ENCODE peak calls at places on chromosomes 11 and 22, in nine cellular contexts. U is A673; G is SK-N-SH; B is CD4-positive, alpha-beta T cell; P is Peyer's patch; O is stomach; C is caudate nucleus; R is body of pancreas; V is AG04450. Q is an unnamed sample.

GRCh38 chr22:29030618-29031235 is 30.9 kb downstream of the C22orf31 start:
- DNase-seq in U (no peak), G (peak), B (no peak), P (peak), O (peak), C (peak), R (peak), V (no peak), Q (no peak)

GRCh38 chr11:46237248-46238077 is 40.0 kb upstream of the CREB3L1 start:
- DNase-seq in U (peak), G (peak), B (peak), P (peak), O (peak), C (no peak), R (peak), V (peak), Q (peak)

GRCh38 chr11:69396051-69396947 is 85.2 kb upstream of the LINC01488 start:
- DNase-seq in U (no peak), G (no peak), B (no peak), P (no peak), O (no peak), C (no peak), R (no peak), V (no peak), Q (no peak)

GRCh38 chr11:126281245-126281644 is 1.6 kb upstream of the TIRAP start:
- DNase-seq in U (no peak), G (no peak), B (no peak), P (no peak), O (no peak), C (no peak), R (no peak), V (no peak), Q (no peak)

GRCh38 chr22:42624551-42625106 is 9.9 kb upstream of the POLDIP3 start:
- DNase-seq in U (no peak), G (no peak), B (no peak), P (no peak), O (no peak), C (no peak), R (no peak), V (no peak), Q (no peak)

GRCh38 chr11:118635237-118635591 is 27.8 kb downstream of the PHLDB1 start:
- DNase-seq in U (no peak), G (no peak), B (no peak), P (no peak), O (no peak), C (peak), R (no peak), V (no peak), Q (no peak)

GRCh38 chr11:27390959-27391326 is 27.9 kb upstream of the CCDC34 start:
- DNase-seq in U (no peak), G (no peak), B (no peak), P (no peak), O (no peak), C (no peak), R (no peak), V (no peak), Q (no peak)

GRCh38 chr11:93796832-93797231 is 12.8 kb downstream of the MED17 start:
- DNase-seq in U (no peak), G (no peak), B (no peak), P (no peak), O (no peak), C (no peak), R (no peak), V (no peak), Q (no peak)

GRCh38 chr11:15826008-15826650 is 530.2 kb downstream of the SOX6 start:
- DNase-seq in U (no peak), G (no peak), B (no peak), P (no peak), O (no peak), C (no peak), R (no peak), V (no peak), Q (no peak)

GRCh38 chr11:74543991-74544390 is 48.4 kb upstream of the POLD3 start:
- DNase-seq in U (no peak), G (no peak), B (no peak), P (peak), O (peak), C (no peak), R (peak), V (no peak), Q (no peak)

GRCh38 chr11:129861702-129862107 is 33.7 kb downstream of the NFRKB start:
- DNase-seq in U (peak), G (no peak), B (no peak), P (peak), O (peak), C (peak), R (peak), V (peak), Q (no peak)

GRCh38 chr22:50530280-50530856 is 556 bp upstream of the TYMP start:
- DNase-seq in U (no peak), G (no peak), B (no peak), P (peak), O (peak), C (no peak), R (peak), V (no peak), Q (no peak)

GRCh38 chr22:26972281-26972680 is 314.9 kb downstream of the MIAT start:
- DNase-seq in U (no peak), G (no peak), B (no peak), P (no peak), O (no peak), C (no peak), R (no peak), V (no peak), Q (no peak)

GRCh38 chr11:32213223-32213622 is 122.3 kb downstream of the RCN1 start:
- DNase-seq in U (peak), G (no peak), B (no peak), P (no peak), O (no peak), C (peak), R (no peak), V (peak), Q (no peak)

GRCh38 chr22:17773606-17774205 is 563 bp downstream of the BID start:
- DNase-seq in U (peak), G (peak), B (peak), P (peak), O (peak), C (no peak), R (peak), V (no peak), Q (no peak)

GRCh38 chr11:46356911-46357482 is 9.7 kb downstream of the DGKZ start:
- DNase-seq in U (peak), G (no peak), B (no peak), P (no peak), O (no peak), C (no peak), R (no peak), V (peak), Q (no peak)

GRCh38 chr22:22246706-22247105 is 2.1 kb downstream of the VPREB1 start:
- DNase-seq in U (no peak), G (no peak), B (no peak), P (no peak), O (no peak), C (no peak), R (no peak), V (no peak), Q (no peak)

GRCh38 chr11:17846852-17847453 is 112.4 kb downstream of the KCNC1 start:
- DNase-seq in U (no peak), G (no peak), B (no peak), P (no peak), O (no peak), C (peak), R (no peak), V (no peak), Q (peak)

GRCh38 chr22:36383110-36383581 is 4.6 kb downstream of the MYH9 start:
- DNase-seq in U (no peak), G (no peak), B (no peak), P (peak), O (peak), C (no peak), R (peak), V (peak), Q (no peak)

GRCh38 chr11:129278586-129279319 is 86.6 kb upstream of the ARHGAP32 start:
- DNase-seq in U (peak), G (peak), B (no peak), P (no peak), O (no peak), C (no peak), R (peak), V (no peak), Q (no peak)

GRCh38 chr11:61797263-61797944 is 4.7 kb downstream of the FEN1 start:
- DNase-seq in U (peak), G (peak), B (peak), P (peak), O (peak), C (peak), R (peak), V (peak), Q (peak)

GRCh38 chr11:65854871-65855837 is 2.8 kb downstream of the CFL1 start:
- DNase-seq in U (peak), G (no peak), B (peak), P (no peak), O (no peak), C (no peak), R (no peak), V (no peak), Q (no peak)

GRCh38 chr11:34840736-34841386 is 75.3 kb downstream of the APIP start:
- DNase-seq in U (peak), G (peak), B (no peak), P (peak), O (peak), C (peak), R (peak), V (no peak), Q (no peak)

GRCh38 chr22:46487318-46487717 is 50.1 kb downstream of the CELSR1 start:
- DNase-seq in U (no peak), G (peak), B (no peak), P (no peak), O (no peak), C (no peak), R (no peak), V (no peak), Q (no peak)

GRCh38 chr11:17547932-17548331 is 873 bp downstream of the OTOG start:
- DNase-seq in U (no peak), G (no peak), B (no peak), P (no peak), O (no peak), C (no peak), R (no peak), V (no peak), Q (no peak)

GRCh38 chr11:62645660-62645933 is 816 bp downstream of the GANAB start:
- DNase-seq in U (peak), G (peak), B (no peak), P (no peak), O (no peak), C (no peak), R (no peak), V (no peak), Q (no peak)

GRCh38 chr11:128694618-128695481 is 978 bp downstream of the FLI1 start:
- DNase-seq in U (peak), G (peak), B (peak), P (peak), O (no peak), C (no peak), R (no peak), V (no peak), Q (no peak)

GRCh38 chr11:116062526-116063171 is 558.4 kb upstream of the CADM1 start:
- DNase-seq in U (no peak), G (peak), B (no peak), P (no peak), O (no peak), C (no peak), R (no peak), V (no peak), Q (no peak)

GRCh38 chr22:25485626-25486545 is 78.6 kb upstream of the GRK3 start:
- DNase-seq in U (no peak), G (no peak), B (no peak), P (no peak), O (no peak), C (no peak), R (no peak), V (no peak), Q (no peak)

GRCh38 chr11:45262900-45263299 is 23.2 kb downstream of the SYT13 start:
- DNase-seq in U (no peak), G (no peak), B (no peak), P (peak), O (no peak), C (no peak), R (peak), V (no peak), Q (no peak)

GRCh38 chr11:69537126-69537525 is 55.7 kb downstream of the LINC01488 start:
- DNase-seq in U (no peak), G (no peak), B (no peak), P (no peak), O (no peak), C (no peak), R (no peak), V (no peak), Q (no peak)

GRCh38 chr11:60121259-60121658 is 32.8 kb downstream of the MS4A2 start:
- DNase-seq in U (no peak), G (no peak), B (no peak), P (peak), O (no peak), C (no peak), R (peak), V (no peak), Q (no peak)

GRCh38 chr11:134830312-134830711 is 418.3 kb upstream of the B3GAT1 start:
- DNase-seq in U (no peak), G (no peak), B (no peak), P (no peak), O (no peak), C (no peak), R (no peak), V (no peak), Q (no peak)

GRCh38 chr11:94315664-94316063 is 11.3 kb downstream of the IZUMO1R start:
- DNase-seq in U (no peak), G (no peak), B (no peak), P (no peak), O (no peak), C (no peak), R (no peak), V (peak), Q (no peak)

GRCh38 chr11:12617632-12618031 is 56.6 kb upstream of the TEAD1 start:
- DNase-seq in U (no peak), G (no peak), B (no peak), P (no peak), O (no peak), C (no peak), R (no peak), V (no peak), Q (no peak)

GRCh38 chr11:130473056-130473794 is 24.8 kb downstream of the ADAMTS15 start:
- DNase-seq in U (no peak), G (no peak), B (no peak), P (no peak), O (no peak), C (no peak), R (no peak), V (no peak), Q (no peak)

GRCh38 chr11:19597194-19597593 is 115.4 kb upstream of the NAV2 start:
- DNase-seq in U (no peak), G (peak), B (no peak), P (no peak), O (no peak), C (no peak), R (no peak), V (no peak), Q (no peak)

GRCh38 chr11:19595499-19595839 is 117.2 kb upstream of the NAV2 start:
- DNase-seq in U (no peak), G (no peak), B (no peak), P (no peak), O (no peak), C (no peak), R (no peak), V (no peak), Q (no peak)

GRCh38 chr11:19594326-19594725 is 118.3 kb upstream of the NAV2 start:
- DNase-seq in U (no peak), G (no peak), B (no peak), P (no peak), O (no peak), C (no peak), R (no peak), V (no peak), Q (no peak)

GRCh38 chr11:19597876-19598275 is 114.8 kb upstream of the NAV2 start:
- DNase-seq in U (no peak), G (peak), B (no peak), P (no peak), O (no peak), C (no peak), R (no peak), V (no peak), Q (no peak)

GRCh38 chr11:19595840-19596751 is 116.5 kb upstream of the NAV2 start:
- DNase-seq in U (no peak), G (peak), B (no peak), P (no peak), O (no peak), C (peak), R (no peak), V (peak), Q (no peak)
- H3K27ac ChIP-seq in U (no peak), G (peak), B (no peak), P (no peak), O (peak), C (no peak), R (no peak), V (peak), Q (peak)

DNA sequence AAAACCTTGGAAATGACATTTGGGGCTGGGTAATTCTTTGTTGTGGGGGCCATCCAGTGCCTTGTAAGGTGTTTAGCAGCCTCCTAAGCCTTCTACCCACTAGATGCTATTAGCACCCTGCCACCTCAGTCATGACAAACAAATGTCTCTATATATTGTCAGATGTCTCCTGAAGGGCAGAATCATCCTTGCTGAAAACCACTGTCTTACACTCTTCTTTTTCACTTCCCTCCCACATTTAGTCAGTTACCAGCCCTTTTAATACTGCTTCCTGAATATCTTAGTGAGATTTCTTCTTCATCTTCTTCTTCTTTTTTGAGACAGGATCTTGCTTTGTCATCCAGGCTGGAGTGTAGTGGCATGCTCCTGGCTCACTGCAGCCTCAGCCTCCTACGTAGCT is 33.1 kb downstream of the TNRC6B start:
- DNase-seq in U (no peak), G (no peak), B (no peak), P (no peak), O (no peak), C (no peak), R (no peak), V (no peak), Q (no peak)
- H3K27ac ChIP-seq in U (no peak), G (no peak), B (no peak), P (no peak), O (peak), C (no peak), R (no peak), V (no peak), Q (no peak)

DNA sequence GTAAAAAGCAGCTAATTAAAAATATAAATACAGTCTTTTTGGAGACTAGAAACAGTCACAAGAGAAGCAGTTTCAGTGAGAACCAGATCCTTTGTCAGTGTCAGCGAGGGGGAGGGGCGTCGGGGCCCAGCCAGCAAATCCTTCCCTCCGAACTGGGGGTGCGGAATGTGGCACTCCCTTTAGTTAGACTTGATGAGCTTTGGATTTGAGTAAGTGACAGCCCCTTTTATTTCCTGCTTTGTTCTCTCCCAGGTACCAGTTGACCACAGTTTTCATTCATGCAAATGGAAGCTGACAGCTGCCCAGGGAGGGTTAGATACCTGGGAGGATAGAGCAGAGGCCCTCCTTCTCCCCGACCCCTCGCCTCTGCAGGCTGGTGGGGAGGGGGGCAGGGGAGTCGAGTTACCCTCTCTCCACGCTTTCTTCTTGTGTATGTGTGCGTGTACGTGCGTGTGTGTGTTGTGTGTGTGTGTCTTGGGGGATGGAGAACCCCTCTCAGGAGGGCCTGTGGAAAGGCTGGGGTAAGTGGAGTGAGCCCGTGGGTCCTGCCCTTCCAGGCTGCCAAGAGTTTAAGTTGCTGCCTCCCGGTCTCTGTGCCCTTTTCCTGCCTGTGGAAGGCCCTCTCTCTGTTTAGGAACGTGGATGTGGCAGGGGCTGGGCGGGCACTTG is 38.3 kb downstream of the PTPRJ start:
- DNase-seq in U (no peak), G (no peak), B (no peak), P (no peak), O (no peak), C (no peak), R (no peak), V (no peak), Q (no peak)
- H3K27ac ChIP-seq in U (no peak), G (no peak), B (peak), P (peak), O (peak), C (peak), R (no peak), V (no peak), Q (peak)

GRCh38 chr11:120392791-120393190 is 56.6 kb downstream of the ARHGEF12 start:
- DNase-seq in U (no peak), G (no peak), B (no peak), P (no peak), O (no peak), C (no peak), R (no peak), V (no peak), Q (no peak)

GRCh38 chr11:120392299-120392698 is 56.1 kb downstream of the ARHGEF12 start:
- DNase-seq in U (no peak), G (no peak), B (no peak), P (no peak), O (no peak), C (no peak), R (no peak), V (no peak), Q (no peak)

GRCh38 chr11:120390585-120390922 is 54.3 kb downstream of the ARHGEF12 start:
- DNase-seq in U (no peak), G (no peak), B (no peak), P (no peak), O (no peak), C (no peak), R (no peak), V (no peak), Q (no peak)

GRCh38 chr11:120391297-120391696 is 55.1 kb downstream of the ARHGEF12 start:
- DNase-seq in U (peak), G (no peak), B (no peak), P (no peak), O (no peak), C (peak), R (peak), V (no peak), Q (no peak)

DNA sequence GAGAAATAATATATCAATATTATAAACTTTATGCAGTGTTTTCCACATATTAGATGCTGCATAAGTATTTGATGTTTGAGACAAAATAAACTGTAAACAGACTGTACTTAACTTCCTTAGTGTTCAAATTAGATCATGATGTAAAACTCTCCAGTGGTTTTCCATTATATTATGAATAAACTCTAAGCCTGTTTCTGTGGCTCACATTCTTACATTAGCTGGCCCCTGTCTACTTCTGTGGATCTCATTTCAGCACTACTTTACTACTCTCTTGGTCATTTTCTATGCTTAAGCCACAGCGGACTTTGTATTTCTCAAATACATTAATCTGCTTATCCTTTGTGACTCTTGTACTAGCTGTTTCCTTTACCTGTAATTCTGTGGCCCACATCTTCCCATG is 55.6 kb downstream of the ARHGEF12 start:
- DNase-seq in U (no peak), G (no peak), B (no peak), P (no peak), O (no peak), C (no peak), R (no peak), V (no peak), Q (no peak)
- H3K27ac ChIP-seq in U (no peak), G (peak), B (no peak), P (no peak), O (no peak), C (peak), R (no peak), V (no peak), Q (peak)

DNA sequence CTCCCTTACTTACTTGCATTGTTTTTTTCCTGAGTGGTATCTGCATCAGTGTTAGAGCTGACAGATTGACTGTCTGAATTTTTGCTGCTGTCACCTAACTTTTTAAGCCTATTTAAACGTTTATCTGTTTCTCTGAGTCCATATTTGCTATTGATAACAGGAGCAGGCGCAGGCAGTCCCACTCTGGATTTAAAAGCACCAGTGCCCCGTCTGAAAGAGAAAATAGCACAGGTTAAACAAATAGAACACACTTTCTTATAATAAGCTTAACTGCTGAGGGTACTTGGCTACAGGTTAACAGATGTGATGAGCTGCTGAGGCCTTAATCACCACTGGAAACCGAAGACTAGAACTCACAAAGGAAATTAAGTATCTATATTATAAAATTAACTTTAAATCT is 45.8 kb upstream of the CHKA start:
- DNase-seq in U (no peak), G (no peak), B (no peak), P (no peak), O (no peak), C (no peak), R (no peak), V (no peak), Q (no peak)
- H3K27ac ChIP-seq in U (no peak), G (no peak), B (no peak), P (no peak), O (peak), C (no peak), R (no peak), V (no peak), Q (no peak)

Q was measured in dorsolateral prefrontal cortex.